ENCODE peak calls at places on chromosomes 13 and 19, in five cellular contexts. Y is cardiac fibroblast, F is HFF-Myc, I is mesothelial cell of epicardium, Q is brain microvascular endothelial cell. X is an unnamed sample.
A peak's percentile ranks its signal among the peaks of the same experiment; 100 is the strongest.

GRCh38 chr13:93903909-93904308 is 575.6 kb downstream of the DCT start:
- DNase-seq in Y (no peak), F (no peak), Q (no peak), I (no peak), X (no peak)

GRCh38 chr19:16638666-16639065 is 10.7 kb upstream of the MED26 start:
- DNase-seq in Y (no peak), Q (no peak), I (no peak), F (no peak), X (no peak)

GRCh38 chr19:472005-472858 is 11.4 kb upstream of the SHC2 start:
- DNase-seq in Y (no peak), F (no peak), I (no peak), Q (no peak), X (no peak)

GRCh38 chr13:46184277-46184699 is 2.3 kb upstream of the LCP1 start:
- DNase-seq in F (no peak), I (no peak), Q (no peak), Y (peak; percentile 30), X (no peak)

GRCh38 chr19:10450853-10451609 is 30.7 kb downstream of the PDE4A start:
- DNase-seq in F (no peak), Q (no peak), Y (no peak), I (no peak), X (peak; percentile 54)

GRCh38 chr13:27406178-27406939 is 18.1 kb upstream of the GTF3A start:
- DNase-seq in Q (peak; percentile 19), I (no peak), Y (peak; percentile 59), F (no peak), X (peak; percentile 46)

GRCh38 chr13:108276060-108276459 is 6.5 kb downstream of the TNFSF13B start:
- DNase-seq in F (no peak), I (no peak), Q (no peak), Y (no peak), X (no peak)

GRCh38 chr13:112188298-112188610 is 121.3 kb downstream of the SOX1 start:
- DNase-seq in Y (no peak), F (no peak), I (no peak), Q (no peak), X (no peak)

GRCh38 chr19:51107406-51108065 is 673 bp downstream of the CTU1 start:
- DNase-seq in I (no peak), F (no peak), Q (peak; percentile 25), Y (peak; percentile 54), X (no peak)

GRCh38 chr13:109628251-109628699 is 158.1 kb downstream of the IRS2 start:
- DNase-seq in Y (peak; percentile 87), F (no peak), Q (peak; percentile 79), I (no peak), X (no peak)

GRCh38 chr19:10503002-10503789 is at the start of gene KEAP1:
- DNase-seq in I (peak; percentile 58), Q (no peak), F (no peak), Y (peak; percentile 15), X (peak; percentile 26)

GRCh38 chr13:21567714-21568113 is 36.3 kb downstream of the MICU2 start:
- DNase-seq in Q (no peak), I (no peak), F (no peak), Y (peak; percentile 37), X (no peak)

GRCh38 chr13:24670927-24671326 is 9.3 kb upstream of the ATP12A start:
- DNase-seq in Q (peak; percentile 9), I (no peak), Y (peak; percentile 21), F (no peak), X (no peak)